ENCODE peak calls at places on chromosomes 7 and 10, in nine cellular contexts. J is IMR-90, U is A549, K is ovary, M is endothelial cell of umbilical vein, I is transverse colon, N is Peyer's patch, P is tibial nerve, V is body of pancreas. R is an unnamed sample.

GRCh38 chr7:4607321-4607729 is 74.8 kb upstream of the FOXK1 start:
- DNase-seq in J (no peak), U (no peak), K (no peak), M (no peak), I (no peak), N (no peak), P (no peak), V (no peak), R (no peak)

GRCh38 chr10:52701647-52702046 is 70.9 kb downstream of the MBL2 start:
- DNase-seq in J (peak; percentile 4), U (no peak), K (no peak), M (no peak), I (no peak), N (no peak), P (no peak), V (no peak), R (no peak)

GRCh38 chr7:65722361-65722792 is 150.5 kb upstream of the VKORC1L1 start:
- DNase-seq in J (peak; percentile 11), U (peak; percentile 39), K (peak; percentile 34), M (peak; percentile 28), I (peak; percentile 75), N (peak; percentile 59), P (no peak), V (peak; percentile 81), R (peak; percentile 48)

GRCh38 chr10:49187950-49188761 is at the start of gene TMEM273:
- DNase-seq in J (no peak), U (no peak), K (no peak), M (peak; percentile 32), I (peak; percentile 68), N (peak; percentile 51), P (peak; percentile 42), V (no peak), R (peak; percentile 87)

GRCh38 chr7:22808140-22808539 is 14.5 kb downstream of the TOMM7 start:
- DNase-seq in J (no peak), U (no peak), K (no peak), M (no peak), I (no peak), N (no peak), P (no peak), V (no peak), R (no peak)

GRCh38 chr10:51658075-51658474 is 41.3 kb downstream of the CSTF2T start:
- DNase-seq in J (no peak), U (no peak), K (no peak), M (no peak), I (no peak), N (no peak), P (no peak), V (no peak), R (no peak)

GRCh38 chr10:132941640-132942051 is 724 bp downstream of the CFAP46 start:
- DNase-seq in J (no peak), U (no peak), K (no peak), M (no peak), I (no peak), N (no peak), P (no peak), V (no peak), R (peak; percentile 51)

GRCh38 chr10:42367532-42368230 is 270.7 kb downstream of the ZNF33B start:
- DNase-seq in J (peak; percentile 16), U (no peak), K (peak; percentile 63), M (peak; percentile 80), I (peak; percentile 9), N (peak; percentile 61), P (peak; percentile 65), V (peak; percentile 90), R (peak; percentile 92)

GRCh38 chr7:121102619-121103018 is 114.1 kb downstream of the CPED1 start:
- DNase-seq in J (no peak), U (no peak), K (no peak), M (no peak), I (no peak), N (no peak), P (no peak), V (no peak), R (no peak)

GRCh38 chr7:148044173-148044572 is 546.4 kb upstream of the C7orf33 start:
- DNase-seq in J (no peak), U (no peak), K (no peak), M (no peak), I (no peak), N (no peak), P (no peak), V (peak; percentile 82), R (no peak)

GRCh38 chr7:40329601-40330153 is 194.9 kb downstream of the SUGCT start:
- DNase-seq in J (peak; percentile 74), U (peak; percentile 53), K (no peak), M (peak; percentile 72), I (no peak), N (no peak), P (no peak), V (no peak), R (no peak)

GRCh38 chr10:110078317-110078716 is 70.5 kb downstream of the ADD3 start:
- DNase-seq in J (no peak), U (no peak), K (no peak), M (no peak), I (no peak), N (no peak), P (no peak), V (no peak), R (no peak)

GRCh38 chr10:110075726-110076125 is 67.9 kb downstream of the ADD3 start:
- DNase-seq in J (no peak), U (no peak), K (no peak), M (no peak), I (no peak), N (no peak), P (no peak), V (no peak), R (no peak)

GRCh38 chr10:110074986-110075664 is 67.3 kb downstream of the ADD3 start:
- DNase-seq in J (peak; percentile 94), U (no peak), K (no peak), M (peak; percentile 92), I (no peak), N (no peak), P (no peak), V (no peak), R (peak; percentile 16)

GRCh38 chr10:110076559-110077318 is 69.0 kb downstream of the ADD3 start:
- DNase-seq in J (peak; percentile 68), U (peak; percentile 68), K (peak; percentile 38), M (peak; percentile 91), I (peak; percentile 51), N (no peak), P (no peak), V (no peak), R (peak; percentile 36)

DNA sequence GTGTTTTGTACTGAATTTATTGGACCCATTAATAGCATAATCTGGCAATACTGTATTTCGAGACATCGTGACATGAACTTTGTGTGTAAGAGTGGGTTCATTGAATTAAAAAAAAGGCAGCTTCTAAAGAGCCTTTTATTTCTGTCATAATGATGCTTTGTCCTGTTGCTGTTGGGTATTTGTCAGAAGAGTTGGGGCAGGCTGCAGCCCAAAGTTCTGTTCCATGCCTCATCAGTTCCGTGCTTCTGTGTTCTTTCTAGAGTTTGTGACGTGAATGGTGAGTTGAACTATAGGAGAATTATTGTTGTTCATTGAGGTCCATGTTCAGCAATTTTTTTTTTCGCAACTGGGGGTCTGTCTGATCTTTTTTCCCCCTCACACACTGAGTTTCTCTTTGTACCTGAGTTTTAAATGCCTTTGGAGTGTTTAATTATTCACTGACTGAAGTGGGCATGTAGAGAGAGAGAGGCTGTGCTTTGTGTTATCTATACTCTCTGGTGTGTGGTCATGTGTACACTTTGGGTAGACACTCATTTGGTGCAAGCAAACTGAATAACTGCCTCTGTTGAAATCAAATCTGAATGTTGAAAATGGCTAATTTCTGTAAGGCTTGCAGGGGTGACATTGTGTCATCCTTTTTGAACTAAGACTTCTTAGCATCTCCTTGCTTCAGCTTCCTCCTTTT is 69.8 kb downstream of the ADD3 start:
- DNase-seq in J (no peak), U (no peak), K (no peak), M (no peak), I (no peak), N (no peak), P (no peak), V (no peak), R (no peak)
- H3K4me3 ChIP-seq in J (no peak overlapping the region), U (no peak overlapping the region), K (no peak overlapping the region), M (no peak overlapping the region), I (no peak overlapping the region), N (no peak overlapping the region), P (peak overlapping the region; percentile 21), V (no peak overlapping the region), R (peak overlapping the region; percentile 22)

DNA sequence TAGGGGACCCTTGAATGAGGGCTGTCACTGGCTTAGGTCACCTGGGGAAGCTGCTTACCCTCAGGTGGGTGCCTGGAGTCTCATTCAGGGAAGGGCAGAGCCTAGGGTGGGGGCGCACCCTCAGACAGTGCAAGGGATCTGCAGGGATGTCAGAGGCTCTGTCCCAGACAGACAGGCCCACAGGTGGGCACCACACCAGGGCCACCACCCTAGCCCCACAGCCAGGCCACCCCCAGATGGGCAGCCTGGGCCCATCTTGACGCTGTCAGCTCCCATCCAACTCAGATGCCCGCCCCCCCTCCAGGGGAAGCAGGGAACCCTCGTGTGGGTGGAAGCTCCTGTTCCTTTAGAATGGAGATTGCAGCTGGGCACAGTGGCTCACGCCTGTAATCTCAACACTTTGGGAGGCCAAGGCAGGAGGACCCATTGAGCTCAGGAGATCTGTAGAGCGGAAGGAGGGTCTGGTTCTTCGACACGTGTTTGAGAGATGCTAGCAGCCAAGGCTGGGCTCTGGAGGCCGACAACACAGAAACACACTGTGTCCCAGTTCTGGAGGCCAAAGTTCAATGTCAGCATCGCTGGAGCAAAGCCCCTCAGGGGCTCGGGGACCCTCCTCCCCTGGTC is 58.5 kb upstream of the DNAJB6 start:
- DNase-seq in J (no peak), U (no peak), K (no peak), M (no peak), I (no peak), N (peak; percentile 47), P (no peak), V (no peak), R (no peak)
- TF ChIP-seq CTCF in J (no peak), U (no peak), K (no peak), M (no peak), I (no peak), N (no peak), P (no peak), V (no peak), R (no peak)

DNA sequence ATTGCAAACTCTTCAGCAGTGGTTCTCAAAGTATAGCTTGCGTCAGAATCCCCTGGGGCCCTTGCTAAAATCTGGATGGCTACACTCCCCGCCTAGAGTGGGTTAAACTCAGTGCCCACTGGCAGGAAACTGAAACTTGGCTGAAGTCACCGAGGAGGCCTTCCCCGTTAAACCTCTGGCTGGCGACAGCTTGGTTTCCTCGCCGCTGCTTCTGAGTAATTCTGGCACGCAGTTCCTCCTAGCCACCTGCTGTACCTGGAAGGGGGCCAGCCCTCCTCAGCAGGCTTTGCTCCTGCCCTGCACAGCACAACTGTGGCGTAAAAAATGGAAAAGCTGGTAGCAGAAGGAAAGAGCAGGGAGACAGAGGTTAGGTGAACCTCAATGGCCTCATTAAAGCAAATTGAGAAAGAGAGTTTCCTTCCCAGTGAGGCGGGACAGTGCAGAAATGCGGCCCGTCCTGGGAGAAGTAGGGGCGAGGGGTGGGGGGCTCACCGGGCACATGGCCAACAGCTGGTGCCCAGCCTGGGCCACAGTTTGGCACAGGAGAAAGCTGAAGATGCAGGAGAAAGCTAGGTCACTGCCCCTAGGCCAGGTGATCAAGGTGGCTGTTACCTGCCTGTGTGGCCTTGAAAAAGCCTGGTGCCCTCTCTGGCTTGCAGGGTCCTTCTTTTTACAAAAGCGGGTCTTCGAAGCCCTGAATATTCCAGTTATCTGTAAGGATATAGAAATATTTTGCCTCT is 46.6 kb downstream of the ALOX5 start:
- DNase-seq in J (peak; percentile 52), U (no peak), K (peak; percentile 86), M (peak; percentile 78), I (peak; percentile 87), N (peak; percentile 79), P (peak; percentile 37), V (peak; percentile 94), R (peak; percentile 91)
- TF ChIP-seq POLR2A in J (no peak), U (no peak), K (no peak), M (no peak), I (no peak), N (no peak), P (no peak), V (peak; percentile 11), R (no peak)

GRCh38 chr7:27113991-27114866 is 11.7 kb upstream of the HOXA2 start:
- DNase-seq in J (peak; percentile 69), U (peak; percentile 80), K (peak; percentile 41), M (peak; percentile 75), I (peak; percentile 52), N (peak; percentile 69), P (no peak), V (no peak), R (no peak)
- H3K4me3 ChIP-seq in J (peak overlapping the region; percentile 65), U (peak overlapping the region; percentile 72), K (peak overlapping the region; percentile 49), M (peak overlapping the region; percentile 55), I (peak overlapping the region; percentile 45), N (peak overlapping the region; percentile 64), P (peak overlapping the region; percentile 54), V (no peak overlapping the region), R (peak overlapping the region; percentile 29)

R was measured in heart left ventricle.